ENCODE peak calls at places on chromosomes 7 and 10, in seven cellular contexts. U, O, M, T, F, C and B are unnamed samples.

GRCh38 chr7:90596745-90597526 is 815 bp downstream of the CDK14 start:
- DNase-seq in M (no peak), F (no peak), U (peak; percentile 41), C (peak; percentile 26), O (peak; percentile 65), T (no peak), B (no peak)

GRCh38 chr7:75639893-75640600 is 98.7 kb downstream of the HIP1 start:
- DNase-seq in U (no peak), T (no peak), M (no peak), C (no peak), F (no peak), O (no peak), B (no peak)

GRCh38 chr7:151395036-151395367 is 14.8 kb downstream of the WDR86 start:
- DNase-seq in T (no peak), F (no peak), C (no peak), U (no peak), M (no peak), O (no peak), B (no peak)

GRCh38 chr10:17214991-17215781 is 12.9 kb upstream of the VIM start:
- DNase-seq in C (no peak), U (peak; percentile 81), F (no peak), T (no peak), O (peak; percentile 98), M (no peak), B (no peak)

GRCh38 chr10:74118794-74119193 is 31.8 kb downstream of the AP3M1 start:
- DNase-seq in M (no peak), C (no peak), T (no peak), U (peak; percentile 54), F (no peak), O (peak; percentile 31), B (no peak)

GRCh38 chr10:74021248-74022055 is 23.5 kb downstream of the VCL start:
- DNase-seq in O (peak; percentile 84), F (no peak), M (no peak), C (no peak), U (peak; percentile 82), T (no peak), B (no peak)

GRCh38 chr10:95211606-95212279 is 17.7 kb downstream of the ACSM6 start:
- DNase-seq in O (no peak), M (no peak), T (no peak), U (no peak), C (no peak), F (no peak), B (no peak)

GRCh38 chr7:118404211-118404610 is 179.7 kb downstream of the ANKRD7 start:
- DNase-seq in F (no peak), C (no peak), T (no peak), U (no peak), M (no peak), O (no peak), B (no peak)

GRCh38 chr7:25858562-25859411 is 293.2 kb upstream of the NFE2L3 start:
- DNase-seq in M (no peak), T (no peak), C (peak; percentile 34), F (peak; percentile 60), U (no peak), O (no peak), B (no peak)

GRCh38 chr7:1945558-1945957 is 275.5 kb downstream of the ELFN1 start:
- DNase-seq in U (no peak), M (no peak), F (no peak), C (no peak), T (no peak), O (no peak), B (no peak)

DNA sequence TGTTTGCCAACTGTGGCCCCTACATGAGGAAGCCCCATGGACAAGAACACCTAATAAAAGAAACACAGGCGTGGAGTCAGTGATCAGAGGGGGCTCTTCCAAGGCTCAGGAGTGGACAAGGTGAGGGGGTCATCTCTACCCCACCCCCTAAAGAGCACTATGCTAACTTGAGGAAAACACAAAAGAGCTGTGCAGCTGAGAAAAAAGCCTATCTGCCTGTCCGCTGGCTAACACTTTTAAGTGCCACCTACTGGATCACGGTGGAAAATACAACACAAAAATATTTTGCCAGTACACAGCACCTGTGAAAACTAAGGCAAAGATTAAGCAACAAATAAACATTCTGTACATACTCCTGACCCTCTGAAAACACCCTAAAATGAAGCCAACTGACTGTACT is 53.1 kb upstream of the COBL start:
- DNase-seq in O (peak; percentile 35), C (peak; percentile 28), U (peak; percentile 33), F (no peak), T (no peak), M (no peak), B (no peak)
- TF ChIP-seq CTCF in O (peak; percentile 29), C (peak; percentile 46), U (peak; percentile 51), F (no peak), T (peak; percentile 25), M (no peak), B (peak; percentile 46)

GRCh38 chr7:521221-522070 is 1.8 kb upstream of the PDGFA start:
- DNase-seq in M (no peak), U (no peak), T (peak; percentile 76), F (peak; percentile 55), C (peak; percentile 36), O (peak; percentile 57), B (peak; percentile 82)

GRCh38 chr7:519429-519973 is at the start of gene PDGFA:
- DNase-seq in C (no peak), T (no peak), O (peak; percentile 46), U (peak; percentile 68), F (no peak), M (no peak), B (no peak)

GRCh38 chr7:522071-522937 is 2.7 kb upstream of the PDGFA start:
- DNase-seq in C (no peak), T (no peak), F (peak; percentile 42), O (peak; percentile 40), M (no peak), U (peak; percentile 66), B (no peak)

GRCh38 chr7:519974-520458 is 370 bp upstream of the PDGFA start:
- DNase-seq in O (peak; percentile 63), C (peak; percentile 57), F (peak; percentile 78), T (no peak), U (peak; percentile 63), M (no peak), B (peak; percentile 70)

GRCh38 chr7:520503-521161 is 986 bp upstream of the PDGFA start:
- DNase-seq in F (peak; percentile 52), M (no peak), C (no peak), T (no peak), U (no peak), O (no peak), B (no peak)
- TF ChIP-seq CTCF in F (no peak), M (no peak), C (no peak), T (no peak), U (peak; percentile 11), O (no peak), B (no peak)

DNA sequence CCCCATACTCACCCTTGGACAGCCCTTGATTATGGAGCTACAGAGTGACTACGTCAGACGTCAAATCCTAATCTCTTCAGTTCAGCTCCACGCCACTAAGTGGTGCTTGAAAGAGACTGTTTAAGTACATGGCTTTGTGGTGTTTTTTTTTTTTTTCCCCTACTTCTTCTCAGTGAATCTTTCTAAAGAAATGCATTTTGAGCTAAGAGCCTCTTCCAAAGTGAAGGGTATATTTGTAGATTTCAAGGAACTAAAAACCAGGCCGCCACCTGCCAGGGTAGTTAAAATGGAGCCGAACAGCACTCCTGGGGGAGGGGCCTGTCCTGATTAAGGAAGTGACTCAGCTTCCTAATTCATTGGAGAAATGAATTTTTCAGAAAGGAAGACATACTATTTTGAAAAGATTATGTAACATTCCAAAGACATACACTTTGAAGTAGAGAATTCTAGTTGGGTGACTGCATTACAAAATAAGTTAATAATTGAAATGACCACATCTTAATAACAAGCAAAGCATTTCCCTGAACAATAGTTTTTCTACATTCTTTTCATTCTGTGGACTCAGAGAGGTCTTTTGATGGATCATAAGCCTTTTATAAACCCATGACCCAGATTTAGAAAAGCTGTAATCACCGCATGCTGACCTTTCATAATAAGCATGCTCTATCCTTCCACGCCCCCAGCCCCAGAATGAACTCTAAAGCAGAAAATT is 20.6 kb upstream of the VPS41 start:
- DNase-seq in C (no peak), F (no peak), U (no peak), M (no peak), O (peak; percentile 54), T (no peak), B (no peak)
- TF ChIP-seq CTCF in C (no peak), F (no peak), U (no peak), M (no peak), O (no peak), T (no peak), B (no peak)

DNA sequence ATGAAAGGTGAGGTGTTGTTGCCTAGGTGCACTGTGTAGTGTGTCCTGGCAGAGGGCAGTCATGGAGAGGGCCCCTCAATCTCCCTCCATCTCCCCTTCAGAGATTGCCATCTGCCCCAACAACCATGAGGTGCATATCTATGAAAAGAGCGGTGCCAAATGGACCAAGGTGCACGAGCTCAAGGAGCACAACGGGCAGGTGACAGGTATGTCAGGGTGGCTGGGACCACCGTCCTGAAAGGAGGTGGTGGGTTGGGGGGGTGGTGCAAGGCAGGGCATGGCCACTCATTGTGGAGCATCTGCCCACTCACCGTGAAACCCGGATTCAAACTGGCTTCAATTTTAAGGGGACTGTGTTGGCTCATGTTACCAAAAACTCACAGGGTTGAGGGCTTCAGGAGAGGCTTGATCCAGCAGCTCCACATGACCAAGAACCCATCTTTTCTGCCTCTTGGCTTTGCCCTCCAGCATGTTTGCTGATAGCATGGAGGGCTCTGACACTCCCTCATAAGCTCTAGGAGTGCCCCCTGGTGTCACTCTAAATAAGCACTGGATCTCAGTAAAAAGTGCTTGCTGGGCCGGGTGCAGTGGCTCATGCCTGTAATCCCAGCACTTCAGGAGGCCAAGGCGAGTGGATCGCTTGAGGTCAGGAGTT is 12.2 kb downstream of the ARPC1B start:
- DNase-seq in O (peak; percentile 58), U (no peak), M (no peak), F (no peak), C (no peak), T (no peak), B (no peak)
- TF ChIP-seq CTCF in O (peak; percentile 32), U (no peak), M (no peak), F (no peak), C (no peak), T (no peak), B (no peak)

DNA sequence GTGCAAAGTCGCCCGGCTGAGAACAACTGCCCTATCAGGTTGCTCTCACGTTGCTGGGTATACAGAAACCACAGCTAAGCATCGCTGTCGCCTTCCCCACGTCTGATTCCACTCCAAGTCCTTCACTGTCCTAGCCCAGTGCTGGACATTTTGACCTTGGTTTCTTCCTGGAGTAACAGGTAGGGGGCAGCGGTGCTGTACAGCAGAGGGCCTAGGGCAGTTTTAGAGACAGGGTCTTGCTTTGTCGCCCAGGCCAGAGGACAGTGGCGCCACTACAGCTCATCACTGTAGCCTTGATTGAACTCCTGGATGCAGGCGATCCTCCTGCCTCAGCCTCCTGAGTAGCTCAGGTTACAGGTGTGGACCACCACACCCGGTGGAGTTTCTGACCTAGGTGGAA is 2.6 kb downstream of the CLDN15 start:
- DNase-seq in T (no peak), M (no peak), C (peak; percentile 52), O (no peak), U (no peak), F (peak; percentile 55), B (no peak)
- TF ChIP-seq CTCF in T (no peak), M (no peak), C (peak; percentile 27), O (peak; percentile 40), U (peak; percentile 25), F (no peak), B (no peak)

GRCh38 chr10:52746169-52746568 is 26.4 kb downstream of the MBL2 start:
- DNase-seq in M (no peak), C (no peak), U (no peak), O (peak; percentile 19), F (no peak), T (no peak), B (no peak)
- TF ChIP-seq CTCF in M (no peak), C (no peak), U (no peak), O (peak; percentile 28), F (no peak), T (no peak), B (no peak)